ENCODE peak calls at places on chromosome 13, in ten cellular contexts. X, A, K, L, R, Q, Z, H, T and P are unnamed samples.

GRCh38 chr13:113491418-113491883 is 940 bp upstream of the DCUN1D2 start:
- DNase-seq in H (peak), Z (no peak), K (peak), T (no peak), A (peak), X (no peak), Q (peak), R (no peak), L (peak), P (no peak)

GRCh38 chr13:22082437-22083100 is 411.7 kb downstream of the FGF9 start:
- DNase-seq in K (no peak), X (no peak), Q (no peak), L (no peak), H (no peak), Z (no peak), A (no peak), T (no peak), R (no peak), P (no peak)

GRCh38 chr13:36718686-36719085 is 44.9 kb downstream of the SERTM1 start:
- DNase-seq in K (peak), A (no peak), X (no peak), T (no peak), Z (no peak), L (peak), Q (peak), H (no peak), R (no peak), P (no peak)

GRCh38 chr13:38914070-38914469 is 76.6 kb downstream of the STOML3 start:
- DNase-seq in X (no peak), Z (no peak), Q (no peak), A (no peak), H (no peak), K (no peak), L (no peak), T (no peak), R (no peak), P (no peak)

GRCh38 chr13:106786006-106786579 is 218.2 kb upstream of the ARGLU1 start:
- DNase-seq in H (no peak), L (no peak), Q (no peak), K (no peak), A (no peak), Z (no peak), T (no peak), X (no peak), R (no peak), P (no peak)

GRCh38 chr13:66845393-66845792 is 384.7 kb downstream of the PCDH9 start:
- DNase-seq in L (no peak), X (no peak), K (no peak), H (peak), Q (no peak), R (no peak), T (no peak), A (no peak), Z (no peak), P (no peak)

GRCh38 chr13:50761406-50761805 is 82.1 kb downstream of the DLEU7 start:
- DNase-seq in Q (no peak), H (no peak), Z (no peak), R (no peak), T (no peak), K (no peak), L (no peak), X (no peak), A (no peak), P (no peak)

GRCh38 chr13:26819067-26819466 is 58.5 kb upstream of the GPR12 start:
- DNase-seq in Z (no peak), X (no peak), A (peak), K (no peak), T (no peak), R (no peak), L (no peak), Q (no peak), H (no peak), P (no peak)

GRCh38 chr13:42722883-42723539 is 58.4 kb upstream of the FAM216B start:
- DNase-seq in T (no peak), Z (no peak), K (no peak), L (no peak), X (no peak), Q (no peak), H (no peak), A (no peak), R (no peak), P (no peak)
- H3K4me3 ChIP-seq in T (no peak), Z (no peak), K (no peak), L (no peak), X (no peak), Q (no peak), H (no peak), A (no peak), R (no peak), P (no peak)

DNA sequence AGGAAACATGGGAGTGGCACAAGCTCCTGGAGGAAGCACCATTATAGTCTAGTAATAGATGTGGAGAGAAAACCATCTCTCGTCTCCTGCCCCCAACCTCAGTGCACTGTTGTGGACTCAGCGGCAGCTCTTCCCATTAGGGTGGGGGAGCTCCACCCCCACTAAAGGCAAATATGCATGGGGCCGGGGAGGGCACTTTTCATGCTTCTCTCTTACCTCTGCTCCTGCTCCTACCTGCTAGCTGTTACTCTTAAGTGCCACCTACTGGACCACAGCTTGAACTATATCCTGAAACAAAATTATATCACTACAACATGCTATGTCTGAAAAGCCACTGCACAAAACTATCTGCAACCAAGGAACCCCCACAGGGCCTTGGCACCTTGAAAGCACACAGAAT is 112.6 kb upstream of the DACH1 start:
- DNase-seq in K (no peak), H (no peak), A (no peak), X (no peak), T (no peak), R (peak), Z (no peak), L (no peak), Q (no peak), P (no peak)
- H3K4me3 ChIP-seq in K (no peak), H (no peak), A (no peak), X (no peak), T (no peak), R (no peak), Z (no peak), L (no peak), Q (no peak), P (no peak)

GRCh38 chr13:46641274-46642081 is 88.5 kb downstream of the LRCH1 start:
- DNase-seq in R (no peak), K (no peak), H (no peak), A (peak), T (no peak), X (no peak), Z (no peak), L (peak), Q (peak), P (no peak)
- H3K4me3 ChIP-seq in R (peak), K (no peak), H (no peak), A (peak), T (peak), X (peak), Z (peak), L (no peak), Q (peak), P (no peak)

GRCh38 chr13:97367427-97367826 is 66.5 kb upstream of the RAP2A start:
- DNase-seq in A (no peak), R (peak), Q (peak), H (no peak), X (no peak), K (peak), T (no peak), Z (no peak), L (peak), P (no peak)
- H3K4me3 ChIP-seq in A (no peak), R (peak), Q (no peak), H (no peak), X (no peak), K (no peak), T (no peak), Z (no peak), L (no peak), P (no peak)

GRCh38 chr13:99976502-99977115 is 5.0 kb upstream of the ZIC2 start:
- DNase-seq in A (no peak), L (no peak), R (no peak), X (no peak), T (no peak), K (no peak), Q (no peak), Z (no peak), H (no peak), P (no peak)

GRCh38 chr13:99977334-99977911 is 4.2 kb upstream of the ZIC2 start:
- DNase-seq in X (no peak), Q (no peak), L (no peak), R (no peak), K (no peak), H (no peak), A (no peak), Z (no peak), T (no peak), P (no peak)

GRCh38 chr13:99978781-99979452 is 2.7 kb upstream of the ZIC2 start:
- DNase-seq in X (no peak), H (peak), Z (no peak), L (no peak), Q (no peak), T (no peak), K (no peak), A (no peak), R (no peak), P (no peak)

GRCh38 chr13:99979453-99980200 is 2.0 kb upstream of the ZIC2 start:
- DNase-seq in X (no peak), T (no peak), H (no peak), Q (no peak), A (no peak), L (no peak), Z (no peak), R (no peak), K (no peak), P (peak)

GRCh38 chr13:99977912-99978780 is 3.4 kb upstream of the ZIC2 start:
- DNase-seq in Z (no peak), H (peak), A (no peak), X (no peak), T (no peak), L (no peak), Q (no peak), R (no peak), K (no peak), P (no peak)
- H3K4me3 ChIP-seq in Z (no peak), H (no peak), A (no peak), X (no peak), T (no peak), L (peak), Q (no peak), R (peak), K (no peak), P (no peak)